ENCODE peak calls at places on chromosomes 16 and 17, in seven cellular contexts. Y is fibroblast of mammary gland, Z is upper lobe of right lung, E is AG10803, M is mammary epithelial cell, O is K562, W is neural progenitor cell. S is an unnamed sample.
A peak's percentile ranks its signal among the peaks of the same experiment; 100 is the strongest.

GRCh38 chr17:69525920-69526841 is 111.7 kb downstream of the MAP2K6 start:
- DNase-seq in O (peak; percentile 38), E (peak; percentile 68), W (peak; percentile 55), Z (no peak), M (peak; percentile 52), Y (peak; percentile 73), S (peak; percentile 50)

GRCh38 chr16:10836174-10836853 is 17.7 kb upstream of the TVP23A start:
- DNase-seq in E (no peak), M (no peak), Z (peak; percentile 6), O (no peak), Y (no peak), W (no peak), S (no peak)

GRCh38 chr17:34254146-34254545 is 939 bp upstream of the CCL2 start:
- DNase-seq in M (no peak), Z (no peak), W (no peak), O (no peak), Y (peak; percentile 92), E (peak; percentile 96), S (no peak)

GRCh38 chr17:67385122-67385988 is 8.3 kb downstream of the PITPNC1 start:
- DNase-seq in E (no peak), M (no peak), W (no peak), Y (no peak), O (no peak), Z (no peak), S (no peak)

GRCh38 chr16:21599994-21600773 is 807 bp downstream of the METTL9 start:
- DNase-seq in Z (no peak), M (peak; percentile 62), E (no peak), W (peak; percentile 82), Y (peak; percentile 48), O (peak; percentile 27), S (no peak)

GRCh38 chr17:28744104-28744801 is 442 bp downstream of the TRAF4 start:
- DNase-seq in M (peak; percentile 57), W (peak; percentile 92), Z (peak; percentile 87), E (peak; percentile 36), Y (peak; percentile 29), O (peak; percentile 87), S (peak; percentile 86)

GRCh38 chr16:66127459-66128362 is 238.8 kb upstream of the CDH5 start:
- DNase-seq in M (no peak), Z (no peak), W (peak; percentile 51), Y (no peak), O (no peak), E (no peak), S (peak; percentile 21)

GRCh38 chr17:78504156-78504925 is 72.9 kb downstream of the DNAH17 start:
- DNase-seq in O (no peak), Z (peak; percentile 35), M (no peak), Y (no peak), W (no peak), E (no peak), S (no peak)

GRCh38 chr17:82830249-82830661 is 9.6 kb downstream of the ZNF750 start:
- DNase-seq in Y (peak; percentile 62), O (no peak), Z (no peak), M (no peak), E (no peak), W (no peak), S (no peak)

GRCh38 chr17:80598813-80599545 is 54.3 kb downstream of the RPTOR start:
- DNase-seq in E (no peak), W (no peak), Z (no peak), M (no peak), O (no peak), Y (no peak), S (no peak)

GRCh38 chr16:67456383-67457140 is 24.4 kb downstream of the ATP6V0D1 start:
- DNase-seq in Y (peak; percentile 75), Z (no peak), W (no peak), O (peak; percentile 38), E (peak; percentile 78), M (peak; percentile 31), S (no peak)
- TF ChIP-seq CTCF in Y (peak; percentile 71), Z (peak; percentile 52), W (peak; percentile 36), O (peak; percentile 47), E (peak; percentile 71), M (peak; percentile 70), S (no peak)

GRCh38 chr16:50607970-50608557 is 59.9 kb downstream of the NKD1 start:
- DNase-seq in W (no peak), E (no peak), Y (no peak), O (no peak), M (no peak), Z (no peak), S (no peak)

GRCh38 chr16:50607447-50607846 is 59.3 kb downstream of the NKD1 start:
- DNase-seq in O (no peak), Z (no peak), M (no peak), Y (no peak), W (no peak), E (no peak), S (no peak)

GRCh38 chr16:50610331-50611262 is 62.4 kb downstream of the NKD1 start:
- DNase-seq in Z (no peak), W (peak; percentile 93), O (peak; percentile 37), Y (no peak), M (no peak), E (no peak), S (no peak)

GRCh38 chr16:50611332-50611934 is 63.2 kb downstream of the NKD1 start:
- DNase-seq in Y (peak; percentile 39), W (no peak), O (no peak), E (peak; percentile 49), Z (no peak), M (peak; percentile 33), S (no peak)

GRCh38 chr16:50609049-50609832 is 61.0 kb downstream of the NKD1 start:
- DNase-seq in Y (no peak), O (no peak), E (no peak), M (no peak), W (no peak), Z (no peak), S (no peak)
- TF ChIP-seq CTCF in Y (no peak), O (no peak), E (no peak), M (no peak), W (no peak), Z (no peak), S (no peak)

DNA sequence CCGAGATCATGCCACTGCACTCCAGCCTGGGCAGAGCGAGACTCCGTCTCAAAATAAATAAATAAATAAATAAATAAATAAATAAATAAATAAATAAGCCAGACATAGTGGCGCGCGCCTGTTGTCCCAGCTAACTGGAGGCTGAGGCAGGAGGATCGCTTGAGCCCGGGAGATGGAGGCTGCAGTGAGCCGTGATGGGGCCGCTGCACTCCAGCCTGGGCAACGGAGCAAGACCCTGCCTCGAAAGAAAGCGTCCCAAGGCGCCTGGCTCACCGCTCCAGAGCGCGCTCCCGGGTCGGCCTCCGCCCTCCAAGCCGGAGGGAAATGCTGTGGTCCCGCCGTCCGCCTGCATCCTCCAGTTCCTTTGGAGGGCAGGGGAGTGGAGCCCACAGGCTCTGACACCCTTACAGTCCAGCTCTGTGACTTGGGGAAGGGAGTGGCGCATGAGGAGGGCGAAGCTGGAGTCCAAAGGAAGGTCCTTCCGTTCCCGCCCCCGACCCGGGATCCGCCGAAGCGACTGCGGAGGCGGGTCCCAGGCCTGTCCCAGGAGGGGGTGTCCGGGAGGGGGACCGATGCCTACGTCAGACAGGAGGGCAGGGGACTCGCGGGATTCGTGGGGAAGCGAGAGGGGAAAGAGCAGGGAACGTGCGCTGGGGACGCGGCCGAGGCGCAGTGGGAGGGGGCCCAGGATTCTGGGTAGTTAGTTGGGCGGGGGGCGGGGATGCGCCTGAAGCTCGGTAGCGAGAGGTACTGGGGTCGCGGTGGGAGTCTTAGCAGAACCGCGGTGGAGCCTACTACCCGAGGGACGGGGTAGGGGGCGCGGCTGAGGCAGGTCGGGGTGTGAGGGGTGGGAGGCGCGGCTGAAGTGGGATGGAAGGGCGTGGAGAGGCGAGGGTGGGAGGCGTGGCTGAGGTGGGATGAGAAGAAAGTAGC is 8.4 kb upstream of the TRPV2 start:
- DNase-seq in Z (peak; percentile 71), O (peak; percentile 26), W (peak; percentile 89), E (no peak), M (no peak), Y (no peak), S (peak; percentile 59)
- TF ChIP-seq CTCF in Z (no peak), O (no peak), W (peak; percentile 50), E (no peak), M (no peak), Y (no peak), S (no peak)

DNA sequence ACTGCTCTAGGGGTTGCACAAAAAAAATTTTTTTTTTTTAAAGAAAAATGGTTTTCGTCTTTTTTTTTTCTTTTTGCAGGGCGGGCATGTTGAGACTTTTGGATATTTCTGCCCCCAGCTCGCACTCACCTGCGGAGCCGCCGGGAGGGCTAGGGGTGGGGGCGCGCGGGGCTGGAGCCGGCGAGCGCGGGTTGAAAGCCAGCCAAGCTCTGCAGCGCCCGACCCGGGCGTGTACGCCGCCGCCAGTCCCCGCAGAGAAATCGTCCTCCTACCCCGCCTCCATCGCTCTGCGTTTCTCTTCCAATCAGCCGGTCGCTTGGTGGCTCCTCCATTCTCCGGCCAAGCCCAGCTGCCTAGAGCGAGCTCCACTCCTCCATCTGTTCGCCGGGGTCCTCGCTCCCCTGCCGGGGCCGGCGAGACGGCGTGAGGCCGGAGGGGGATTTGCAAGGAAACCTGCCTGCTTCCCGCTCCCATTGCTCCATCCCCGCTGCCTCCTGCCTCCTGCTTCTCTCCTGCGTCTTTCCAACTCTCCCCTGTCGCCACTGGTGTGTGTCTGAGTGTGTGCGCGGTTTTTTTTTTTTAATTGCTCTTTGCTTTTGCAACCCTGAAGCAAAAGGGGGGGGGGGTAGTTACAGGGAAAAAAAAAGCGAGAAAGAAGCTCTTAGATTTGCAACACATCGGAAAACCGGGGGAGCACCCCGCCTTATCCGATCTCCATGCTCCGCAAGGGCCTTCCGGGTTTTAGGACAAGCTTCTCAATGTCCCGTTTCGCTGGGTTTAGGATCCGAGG is 1.8 kb upstream of the UBTF start:
- DNase-seq in M (peak; percentile 66), O (peak; percentile 69), Z (peak; percentile 87), Y (peak; percentile 78), E (peak; percentile 78), W (peak; percentile 92), S (peak; percentile 66)
- TF ChIP-seq CTCF in M (no peak), O (no peak), Z (no peak), Y (no peak), E (no peak), W (no peak), S (no peak)

GRCh38 chr16:598823-599739 is 9.2 kb downstream of the RAB40C start:
- DNase-seq in O (no peak), Y (no peak), W (no peak), Z (no peak), M (no peak), E (no peak), S (no peak)

GRCh38 chr16:596736-597060 is 6.8 kb downstream of the RAB40C start:
- DNase-seq in M (no peak), Y (no peak), W (no peak), E (no peak), O (no peak), Z (no peak), S (no peak)

GRCh38 chr16:603221-603620 is 13.4 kb downstream of the RAB40C start:
- DNase-seq in Y (no peak), W (no peak), Z (no peak), E (no peak), O (no peak), M (no peak), S (no peak)

GRCh38 chr16:595942-596735 is 6.3 kb downstream of the RAB40C start:
- DNase-seq in O (no peak), E (no peak), W (no peak), Z (no peak), M (peak; percentile 64), Y (no peak), S (no peak)

DNA sequence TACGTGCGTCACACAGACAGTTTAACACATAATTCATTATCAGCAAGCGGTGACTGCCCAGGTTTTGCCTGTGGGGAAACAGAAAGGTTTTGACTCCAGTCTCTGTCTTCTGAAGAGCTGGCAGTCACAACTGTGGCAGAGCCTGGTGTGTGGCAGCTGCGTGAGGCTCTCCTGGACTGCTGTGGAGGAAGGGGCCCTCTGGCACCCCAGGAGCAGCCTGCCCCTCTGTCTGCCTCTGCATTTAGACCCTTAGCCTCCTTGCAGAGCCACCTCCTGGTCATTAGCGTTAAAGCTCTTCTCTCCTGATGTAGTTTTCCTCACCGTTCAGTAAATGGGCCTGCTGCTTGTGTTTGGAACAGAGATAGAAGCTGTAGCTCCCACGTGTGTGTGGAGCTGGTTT is 10.9 kb downstream of the RAB40C start:
- DNase-seq in E (no peak), Y (no peak), Z (no peak), W (peak; percentile 50), M (no peak), O (no peak), S (no peak)
- TF ChIP-seq CTCF in E (peak; percentile 25), Y (peak; percentile 16), Z (no peak), W (peak; percentile 47), M (peak; percentile 25), O (peak; percentile 46), S (no peak)